ENCODE peak calls at places on chromosomes 11 and 22, in five cellular contexts. T, M, Z, X and I are unnamed samples.

GRCh38 chr11:73761403-73761945 is 600 bp upstream of the RAB6A start:
- DNase-seq in T (no peak), M (no peak), Z (no peak), X (no peak), I (no peak)

GRCh38 chr11:19367051-19367709 is 126.4 kb upstream of the E2F8 start:
- DNase-seq in T (no peak), M (no peak), Z (no peak), X (no peak), I (no peak)

GRCh38 chr11:44992181-44992582 is 41.5 kb upstream of the TP53I11 start:
- DNase-seq in T (no peak), M (no peak), Z (no peak), X (no peak), I (peak; percentile 15)

GRCh38 chr11:1195690-1196515 is 27.0 kb upstream of the MUC5B start:
- DNase-seq in T (no peak), M (no peak), Z (no peak), X (no peak), I (peak; percentile 21)

GRCh38 chr11:68893282-68893681 is 10.3 kb downstream of the MRPL21 start:
- DNase-seq in T (no peak), M (no peak), Z (no peak), X (peak; percentile 61), I (no peak)

GRCh38 chr22:46052331-46052771 is 75.4 kb upstream of the WNT7B start:
- DNase-seq in T (no peak), M (no peak), Z (no peak), X (no peak), I (no peak)

GRCh38 chr11:75160880-75161279 is 10.0 kb downstream of the SLCO2B1 start:
- DNase-seq in T (no peak), M (no peak), Z (no peak), X (no peak), I (no peak)

GRCh38 chr11:84140386-84141169 is 854.4 kb upstream of the CCDC90B start:
- DNase-seq in T (peak; percentile 8), M (no peak), Z (no peak), X (no peak), I (no peak)

GRCh38 chr11:44188643-44189042 is 93.2 kb downstream of the EXT2 start:
- DNase-seq in T (peak; percentile 18), M (no peak), Z (no peak), X (no peak), I (no peak)

GRCh38 chr22:44723801-44724200 is 21.8 kb downstream of the PRR5 start:
- DNase-seq in T (peak; percentile 47), M (no peak), Z (no peak), X (no peak), I (no peak)

GRCh38 chr11:75500742-75501141 is 25.0 kb downstream of the GDPD5 start:
- DNase-seq in T (no peak), M (no peak), Z (no peak), X (no peak), I (no peak)

GRCh38 chr11:64007160-64007628 is 21.0 kb downstream of the OTUB1 start:
- DNase-seq in T (peak; percentile 56), M (no peak), Z (peak; percentile 73), X (no peak), I (peak; percentile 58)

GRCh38 chr11:59678813-59679165 is 10.0 kb upstream of the PATL1 start:
- DNase-seq in T (no peak), M (no peak), Z (no peak), X (no peak), I (no peak)

GRCh38 chr11:34650528-34650927 is 29.6 kb downstream of the EHF start:
- DNase-seq in T (no peak), M (no peak), Z (no peak), X (no peak), I (no peak)

GRCh38 chr11:78841451-78842060 is 266.9 kb upstream of the NARS2 start:
- DNase-seq in T (no peak), M (no peak), Z (no peak), X (no peak), I (no peak)

GRCh38 chr11:23540101-23540561 is 679.9 kb upstream of the CCDC179 start:
- DNase-seq in T (peak; percentile 53), M (peak; percentile 57), Z (peak; percentile 50), X (no peak), I (peak; percentile 69)

GRCh38 chr22:36580371-36580770 is 51.4 kb upstream of the EIF3D start:
- DNase-seq in T (no peak), M (no peak), Z (no peak), X (no peak), I (no peak)

DNA sequence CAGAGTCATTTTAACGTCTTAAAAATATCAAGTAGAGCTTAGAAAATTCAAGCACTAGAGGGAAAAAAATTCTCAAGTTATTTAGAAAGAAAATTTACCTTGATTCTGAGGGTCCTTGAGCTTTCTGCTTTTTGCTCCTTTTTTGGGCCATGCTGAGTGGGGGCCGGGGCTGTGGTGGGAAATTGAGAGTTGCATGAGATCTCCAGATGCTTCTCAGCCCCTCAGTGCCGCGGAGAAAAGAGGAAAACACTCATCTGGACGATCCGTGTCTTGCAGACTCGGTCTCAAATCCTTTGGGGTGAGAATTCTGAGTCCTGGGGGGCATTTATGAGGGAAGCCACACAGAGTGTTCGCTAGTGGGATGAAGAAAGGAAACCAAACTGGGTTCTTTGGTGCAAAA is 700.8 kb downstream of the TBC1D22A start:
- DNase-seq in T (no peak), M (no peak), Z (no peak), X (no peak), I (no peak)
- H2BK12ac ChIP-seq in T (no peak overlapping the region), M (no peak overlapping the region), Z (no peak overlapping the region), X (no peak overlapping the region), I (no peak overlapping the region)

GRCh38 chr22:40397436-40397835 is 27.0 kb downstream of the SGSM3 start:
- DNase-seq in T (peak; percentile 50), M (no peak), Z (peak; percentile 52), X (no peak), I (no peak)
- H3K23ac ChIP-seq in T (no peak overlapping the region), M (no peak overlapping the region), Z (no peak overlapping the region), X (no peak overlapping the region), I (no peak overlapping the region)

GRCh38 chr11:109590782-109591181 is 168.8 kb downstream of the C11orf87 start:
- DNase-seq in T (no peak), M (no peak), Z (no peak), X (no peak), I (no peak)
- H2BK12ac ChIP-seq in T (no peak overlapping the region), M (no peak overlapping the region), Z (no peak overlapping the region), X (no peak overlapping the region), I (no peak overlapping the region)

GRCh38 chr11:10387209-10388083 is 67.6 kb upstream of the AMPD3 start:
- DNase-seq in T (no peak), M (no peak), Z (peak; percentile 34), X (no peak), I (no peak)
- H3K23ac ChIP-seq in T (no peak overlapping the region), M (no peak overlapping the region), Z (no peak overlapping the region), X (no peak overlapping the region), I (no peak overlapping the region)